ENCODE peak calls at places on chromosome 15, in ten cellular contexts. T is stimulated activated CD4-positive, alpha-beta T cell treated with anti-CD3 and anti-CD28 coated beads, TNF-alpha, amount 100 ng/mL, for 48 hours; K is amniotic epithelial cell; E is NCI-H345; I is RCC 7860; H is LoVo; M is activated T-cell treated with anti-CD3 and anti-CD28 coated beads, Interleukin-2, amount 50 U/mL, for 24 hours; G is T-helper 17 cell; W is HTR-8/SVneo; U is left cardiac atrium. P is an unnamed sample.

GRCh38 chr15:35697549-35698299 is 151.8 kb upstream of the DPH6 start:
- DNase-seq in H (no peak), K (peak), M (no peak), U (peak), E (peak), W (no peak), G (no peak), I (peak), T (no peak), P (peak)

GRCh38 chr15:100596792-100597191 is 5.2 kb downstream of the LINS1 start:
- DNase-seq in W (no peak), T (peak), K (peak), U (peak), M (peak), E (no peak), I (no peak), H (no peak), G (peak), P (peak)

GRCh38 chr15:25903024-25903581 is 40.0 kb upstream of the ATP10A start:
- DNase-seq in M (no peak), U (no peak), I (peak), W (no peak), T (no peak), H (no peak), E (no peak), K (no peak), G (no peak), P (no peak)

GRCh38 chr15:62362608-62363007 is 197.5 kb upstream of the C2CD4B start:
- DNase-seq in U (no peak), I (no peak), G (no peak), T (no peak), E (no peak), H (no peak), M (no peak), W (no peak), K (peak), P (no peak)

GRCh38 chr15:57665187-57665586 is 41.3 kb upstream of the POLR2M start:
- DNase-seq in U (no peak), T (no peak), M (no peak), I (no peak), H (no peak), E (no peak), K (no peak), G (no peak), W (no peak), P (no peak)

GRCh38 chr15:77819841-77820728 is 187.4 kb upstream of the LINGO1 start:
- DNase-seq in G (no peak), U (no peak), W (peak), M (peak), T (no peak), H (peak), K (no peak), I (no peak), E (peak), P (no peak)

GRCh38 chr15:63915888-63916731 is 82.4 kb upstream of the HERC1 start:
- DNase-seq in W (peak), H (no peak), K (peak), M (no peak), U (no peak), E (no peak), I (no peak), T (no peak), G (no peak), P (no peak)

GRCh38 chr15:63465104-63465503 is 39.3 kb upstream of the USP3 start:
- DNase-seq in U (no peak), W (no peak), K (peak), I (no peak), G (no peak), H (no peak), E (no peak), M (no peak), T (no peak), P (no peak)

GRCh38 chr15:97196066-97197027 is 764.2 kb upstream of the ARRDC4 start:
- DNase-seq in M (no peak), H (no peak), K (no peak), G (no peak), W (no peak), T (no peak), E (no peak), I (no peak), U (no peak), P (no peak)

GRCh38 chr15:67106764-67107013 is 41.3 kb downstream of the SMAD3 start:
- DNase-seq in I (no peak), W (no peak), K (no peak), H (no peak), T (no peak), U (no peak), G (no peak), M (no peak), E (no peak), P (no peak)

GRCh38 chr15:32936283-32936918 is 218.6 kb downstream of the GREM1 start:
- DNase-seq in G (no peak), E (no peak), M (no peak), U (no peak), W (peak), K (peak), I (no peak), T (no peak), H (no peak), P (peak)

GRCh38 chr15:80828796-80829195 is 49.6 kb downstream of the CEMIP start:
- DNase-seq in I (no peak), T (no peak), U (no peak), H (no peak), K (no peak), W (no peak), E (no peak), G (no peak), M (no peak), P (no peak)

GRCh38 chr15:43095243-43095642 is 10.6 kb downstream of the UBR1 start:
- DNase-seq in K (peak), E (no peak), W (no peak), U (no peak), G (no peak), I (no peak), T (no peak), M (no peak), H (no peak), P (no peak)

GRCh38 chr15:84033793-84034553 is 201.6 kb upstream of the GOLGA6L4 start:
- DNase-seq in E (no peak), W (no peak), H (no peak), T (no peak), M (no peak), I (no peak), K (no peak), G (no peak), U (no peak), P (no peak)

GRCh38 chr15:60966316-60966715 is 262.8 kb downstream of the RORA start:
- DNase-seq in M (no peak), G (no peak), H (no peak), W (no peak), I (no peak), U (no peak), K (peak), E (no peak), T (no peak), P (no peak)

GRCh38 chr15:69704229-69704628 is 251.6 kb downstream of the RPLP1 start:
- DNase-seq in E (peak), M (no peak), W (no peak), K (no peak), U (no peak), G (no peak), H (no peak), T (no peak), I (no peak), P (no peak)

GRCh38 chr15:99168601-99169580 is 64.0 kb downstream of the SYNM start:
- DNase-seq in I (no peak), E (no peak), G (no peak), H (no peak), M (no peak), K (no peak), U (no peak), T (no peak), W (no peak), P (no peak)

GRCh38 chr15:77853008-77853328 is 220.3 kb upstream of the LINGO1 start:
- DNase-seq in K (no peak), I (no peak), M (no peak), G (no peak), E (no peak), H (no peak), T (no peak), W (no peak), U (no peak), P (no peak)

GRCh38 chr15:31434418-31435255 is 108.0 kb downstream of the KLF13 start:
- DNase-seq in U (peak), E (no peak), T (peak), I (no peak), W (peak), G (peak), M (no peak), K (peak), H (no peak), P (peak)

GRCh38 chr15:48596841-48597240 is 48.7 kb downstream of the FBN1 start:
- DNase-seq in H (no peak), E (no peak), T (no peak), U (no peak), W (no peak), K (no peak), I (no peak), M (no peak), G (no peak), P (no peak)

GRCh38 chr15:73985101-73985873 is 6.8 kb downstream of the STOML1 start:
- DNase-seq in I (peak), T (no peak), M (no peak), U (no peak), E (no peak), G (no peak), W (no peak), H (no peak), K (peak), P (no peak)

GRCh38 chr15:95347846-95348245 is 982.7 kb upstream of the NR2F2 start:
- DNase-seq in K (no peak), G (no peak), I (no peak), E (no peak), T (no peak), U (no peak), H (no peak), M (no peak), W (no peak), P (no peak)

GRCh38 chr15:57464480-57464879 is 88.2 kb downstream of the CGNL1 start:
- DNase-seq in U (no peak), W (no peak), K (no peak), E (no peak), M (no peak), H (no peak), G (no peak), I (no peak), T (no peak), P (no peak)

GRCh38 chr15:33066584-33066983 is 127.9 kb downstream of the FMN1 start:
- DNase-seq in I (no peak), H (no peak), M (no peak), K (no peak), E (no peak), G (no peak), U (no peak), T (no peak), W (no peak), P (no peak)

GRCh38 chr15:27222479-27222878 is 251.5 kb downstream of the GABRG3 start:
- DNase-seq in W (no peak), G (no peak), E (no peak), K (no peak), M (no peak), U (no peak), I (peak), H (peak), T (no peak), P (no peak)

GRCh38 chr15:65841121-65841930 is 28.0 kb upstream of the RAB11A start:
- DNase-seq in U (peak), M (no peak), W (no peak), T (no peak), K (peak), E (no peak), G (no peak), H (no peak), I (no peak), P (no peak)

GRCh38 chr15:52434885-52435284 is 93.8 kb downstream of the MYO5A start:
- DNase-seq in G (no peak), I (no peak), K (no peak), E (no peak), M (no peak), T (no peak), W (no peak), H (no peak), U (no peak), P (no peak)

GRCh38 chr15:58444056-58444455 is 12.3 kb downstream of the LIPC start:
- DNase-seq in U (no peak), T (no peak), M (no peak), H (no peak), G (no peak), K (no peak), I (peak), W (no peak), E (no peak), P (no peak)

GRCh38 chr15:62887113-62887570 is 155.4 kb upstream of the TPM1 start:
- DNase-seq in I (no peak), W (no peak), K (no peak), U (no peak), H (no peak), T (no peak), G (no peak), E (no peak), M (no peak), P (no peak)

GRCh38 chr15:41660235-41661077 is at the start of gene MGA:
- DNase-seq in I (peak), W (peak), G (peak), M (peak), E (peak), T (peak), H (peak), U (peak), K (peak), P (peak)

GRCh38 chr15:40307421-40308165 is at the start of gene PLCB2:
- DNase-seq in M (peak), K (no peak), T (peak), W (no peak), E (no peak), U (peak), I (no peak), H (no peak), G (peak), P (no peak)

GRCh38 chr15:40928975-40929729 is at the start of gene DLL4:
- DNase-seq in U (peak), E (peak), W (peak), K (no peak), I (no peak), G (no peak), H (peak), T (no peak), M (peak), P (no peak)

GRCh38 chr15:85504739-85505676 is 124.6 kb downstream of the AKAP13 start:
- DNase-seq in H (peak), U (peak), E (peak), W (peak), M (no peak), G (no peak), I (peak), K (peak), T (peak), P (no peak)

GRCh38 chr15:91039996-91040395 is 17.6 kb upstream of the VPS33B start:
- DNase-seq in W (no peak), G (no peak), T (no peak), K (no peak), H (no peak), U (no peak), M (no peak), E (no peak), I (no peak), P (no peak)

GRCh38 chr15:68210821-68211655 is 5.9 kb upstream of the CALML4 start:
- DNase-seq in I (no peak), W (peak), G (peak), U (peak), T (peak), M (peak), E (peak), K (peak), H (no peak), P (no peak)

GRCh38 chr15:47820780-47821319 is 103.5 kb downstream of the SEMA6D start:
- DNase-seq in W (peak), K (peak), E (peak), U (no peak), G (no peak), H (no peak), I (no peak), M (no peak), T (no peak), P (peak)

GRCh38 chr15:23801881-23802280 is 114.8 kb upstream of the NDN start:
- DNase-seq in W (no peak), E (no peak), U (no peak), I (no peak), H (no peak), M (no peak), K (no peak), T (no peak), G (no peak), P (no peak)

GRCh38 chr15:100193277-100193860 is 148.4 kb downstream of the ADAMTS17 start:
- DNase-seq in M (no peak), G (no peak), W (no peak), T (no peak), U (no peak), I (no peak), E (no peak), K (no peak), H (no peak), P (no peak)

GRCh38 chr15:35308802-35309201 is 223.7 kb upstream of the NANOGP8 start:
- DNase-seq in E (peak), T (no peak), W (peak), H (peak), M (no peak), I (no peak), K (peak), G (no peak), U (peak), P (peak)

GRCh38 chr15:75325922-75326321 is 9.9 kb upstream of the COMMD4 start:
- DNase-seq in T (no peak), W (no peak), H (no peak), I (no peak), M (no peak), E (no peak), G (no peak), U (no peak), K (no peak), P (no peak)